ENCODE peak calls at places on chromosome 6, in six cellular contexts. E is GM23248, F is H9, K is ascending aorta, P is stomach, W is breast epithelium. I is an unnamed sample.

GRCh38 chr6:150293423-150294280 is 75.2 kb upstream of the IYD start:
- DNase-seq in P (no peak), F (no peak), E (peak), W (no peak), K (no peak), I (no peak)

GRCh38 chr6:7773914-7774313 is 48.0 kb downstream of the BMP6 start:
- DNase-seq in F (no peak), K (no peak), W (no peak), P (no peak), E (no peak), I (no peak)

GRCh38 chr6:93900142-93900541 is 480.8 kb upstream of the EPHA7 start:
- DNase-seq in E (no peak), W (no peak), F (no peak), P (no peak), K (no peak), I (no peak)

GRCh38 chr6:434051-434705 is 42.6 kb downstream of the IRF4 start:
- DNase-seq in P (no peak), W (no peak), K (no peak), E (no peak), F (no peak), I (no peak)

GRCh38 chr6:3318226-3318625 is 59.5 kb downstream of the PSMG4 start:
- DNase-seq in P (peak), E (no peak), K (no peak), F (no peak), W (no peak), I (no peak)

GRCh38 chr6:47919875-47920274 is 138.0 kb downstream of the OPN5 start:
- DNase-seq in W (no peak), P (no peak), K (no peak), E (no peak), F (no peak), I (no peak)

GRCh38 chr6:71349395-71349794 is 60.8 kb downstream of the OGFRL1 start:
- DNase-seq in P (no peak), W (no peak), K (no peak), E (peak), F (no peak), I (no peak)

GRCh38 chr6:126923807-126924206 is 194.7 kb upstream of the RSPO3 start:
- DNase-seq in K (no peak), P (no peak), F (no peak), E (peak), W (no peak), I (no peak)

GRCh38 chr6:114471450-114471849 is 128.6 kb upstream of the HS3ST5 start:
- DNase-seq in P (no peak), W (no peak), F (peak), K (no peak), E (no peak), I (no peak)

GRCh38 chr6:162343196-162343901 is 384.2 kb downstream of the PRKN start:
- DNase-seq in E (peak), F (no peak), K (no peak), W (no peak), P (no peak), I (no peak)

GRCh38 chr6:81792826-81793225 is 40.3 kb upstream of the TENT5A start:
- DNase-seq in F (no peak), P (no peak), E (no peak), K (no peak), W (no peak), I (no peak)

GRCh38 chr6:69044534-69044933 is 409.5 kb downstream of the ADGRB3 start:
- DNase-seq in E (no peak), P (no peak), W (no peak), F (no peak), K (no peak), I (no peak)

GRCh38 chr6:109428889-109429477 is 11.4 kb downstream of the PPIL6 start:
- DNase-seq in P (no peak), W (no peak), F (no peak), E (peak), K (no peak), I (no peak)

GRCh38 chr6:28673800-28674671 is 148.4 kb downstream of the GPX5 start:
- DNase-seq in P (no peak), K (no peak), F (peak), W (no peak), E (peak), I (peak)

GRCh38 chr6:19866900-19867627 is 29.9 kb downstream of the ID4 start:
- DNase-seq in E (peak), F (no peak), P (no peak), K (no peak), W (no peak), I (no peak)

GRCh38 chr6:148682990-148683389 is 63.8 kb upstream of the UST start:
- DNase-seq in E (no peak), K (no peak), F (no peak), P (no peak), W (no peak), I (peak)

GRCh38 chr6:35718911-35719381 is 17.9 kb upstream of the ARMC12 start:
- DNase-seq in E (no peak), P (no peak), W (peak), K (no peak), F (no peak), I (no peak)

GRCh38 chr6:2990179-2990931 is 9.3 kb upstream of the NQO2 start:
- DNase-seq in F (no peak), W (no peak), K (no peak), E (peak), P (no peak), I (no peak)

GRCh38 chr6:154382707-154383106 is 26.1 kb upstream of the IPCEF1 start:
- DNase-seq in F (no peak), W (no peak), P (peak), K (no peak), E (no peak), I (no peak)

GRCh38 chr6:154380733-154381132 is 24.1 kb upstream of the IPCEF1 start:
- DNase-seq in K (no peak), F (no peak), P (no peak), W (no peak), E (no peak), I (no peak)

GRCh38 chr6:154383273-154383672 is 26.7 kb upstream of the IPCEF1 start:
- DNase-seq in P (no peak), K (no peak), E (no peak), W (no peak), F (no peak), I (no peak)

GRCh38 chr6:154386848-154387717 is 30.5 kb upstream of the IPCEF1 start:
- DNase-seq in W (no peak), P (no peak), F (no peak), E (peak), K (no peak), I (no peak)

DNA sequence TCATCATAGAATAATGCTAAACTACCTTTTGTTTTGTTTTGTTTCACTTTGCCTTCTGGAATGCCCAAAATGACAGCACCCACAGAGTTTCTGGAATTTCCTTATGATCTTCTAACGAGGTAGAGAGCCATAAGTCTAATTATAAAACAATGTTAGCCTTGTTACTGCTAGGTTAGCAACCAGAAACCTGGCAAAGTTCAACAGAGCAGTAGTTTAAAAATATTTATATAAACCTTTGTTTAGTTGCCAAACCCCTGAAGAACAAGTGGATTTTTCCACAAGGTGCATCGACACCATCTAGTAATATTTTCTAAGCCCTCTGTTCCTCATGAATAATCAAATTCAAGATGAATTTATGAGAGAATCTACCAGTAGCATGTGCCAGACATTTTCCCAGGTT is 27.6 kb upstream of the IPCEF1 start:
- DNase-seq in K (no peak), W (no peak), E (no peak), P (no peak), F (no peak), I (no peak)
- H3K27ac ChIP-seq in K (no peak), W (peak), E (no peak), P (no peak), F (no peak), I (no peak)

GRCh38 chr6:38443750-38444149 is 196.0 kb downstream of the BTBD9 start:
- DNase-seq in W (no peak), E (no peak), F (no peak), P (no peak), K (no peak), I (no peak)
- H3K27ac ChIP-seq in W (no peak), E (no peak), F (no peak), P (no peak), K (no peak), I (peak)

GRCh38 chr6:39931607-39932006 is 2.7 kb downstream of the MOCS1 start:
- DNase-seq in P (no peak), W (no peak), E (no peak), F (no peak), K (no peak), I (no peak)
- H3K27ac ChIP-seq in P (no peak), W (no peak), E (no peak), F (no peak), K (peak), I (no peak)

GRCh38 chr6:138250053-138250452 is 31.8 kb upstream of the PBOV1 start:
- DNase-seq in K (no peak), E (no peak), F (no peak), W (no peak), P (no peak), I (no peak)
- H3K27ac ChIP-seq in K (peak), E (no peak), F (no peak), W (no peak), P (peak), I (no peak)

DNA sequence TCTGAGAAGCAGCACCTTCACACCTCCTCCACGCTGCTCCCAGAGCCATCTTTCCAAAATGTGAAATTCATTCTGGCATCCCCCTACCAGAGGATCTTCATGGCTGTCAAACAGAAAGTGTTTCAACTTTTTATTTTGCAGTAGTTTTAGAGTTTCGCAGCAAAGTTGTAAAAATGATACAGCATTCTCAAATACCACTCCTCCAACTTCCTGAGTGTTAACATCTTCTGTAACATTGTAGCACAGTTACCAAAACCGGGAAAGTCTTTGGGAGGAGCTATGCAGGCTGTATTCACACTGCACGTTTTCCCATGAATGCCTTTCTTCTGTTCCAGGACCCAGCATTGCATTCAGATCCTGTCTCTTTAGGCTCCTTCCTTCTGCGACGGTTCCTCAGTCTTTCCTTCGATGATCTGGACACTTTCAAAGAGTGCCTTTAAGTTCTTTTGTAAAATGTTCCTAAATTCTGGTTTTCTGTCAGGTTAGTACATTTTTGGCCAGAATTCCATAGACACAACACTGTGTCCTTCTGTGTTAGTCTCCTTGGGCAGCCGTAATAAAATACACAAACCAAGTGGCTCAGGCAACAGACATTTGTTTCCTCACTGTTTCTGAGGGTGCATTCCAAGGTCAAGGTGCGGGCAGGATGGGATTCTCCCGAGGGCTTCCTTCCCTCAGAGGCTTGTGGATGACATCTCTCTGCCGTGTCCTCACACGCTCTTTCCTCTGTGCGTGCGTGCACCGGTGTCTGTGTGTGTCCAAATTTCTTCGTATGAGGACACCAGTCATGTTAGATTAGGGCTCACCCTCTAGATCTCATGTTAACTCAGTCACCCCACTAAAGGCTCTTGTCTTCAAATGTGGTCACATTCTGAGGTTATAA is 30.3 kb downstream of the CDYL start:
- DNase-seq in P (no peak), F (no peak), E (no peak), K (no peak), W (no peak), I (no peak)
- H3K27ac ChIP-seq in P (no peak), F (no peak), E (no peak), K (no peak), W (no peak), I (no peak)

DNA sequence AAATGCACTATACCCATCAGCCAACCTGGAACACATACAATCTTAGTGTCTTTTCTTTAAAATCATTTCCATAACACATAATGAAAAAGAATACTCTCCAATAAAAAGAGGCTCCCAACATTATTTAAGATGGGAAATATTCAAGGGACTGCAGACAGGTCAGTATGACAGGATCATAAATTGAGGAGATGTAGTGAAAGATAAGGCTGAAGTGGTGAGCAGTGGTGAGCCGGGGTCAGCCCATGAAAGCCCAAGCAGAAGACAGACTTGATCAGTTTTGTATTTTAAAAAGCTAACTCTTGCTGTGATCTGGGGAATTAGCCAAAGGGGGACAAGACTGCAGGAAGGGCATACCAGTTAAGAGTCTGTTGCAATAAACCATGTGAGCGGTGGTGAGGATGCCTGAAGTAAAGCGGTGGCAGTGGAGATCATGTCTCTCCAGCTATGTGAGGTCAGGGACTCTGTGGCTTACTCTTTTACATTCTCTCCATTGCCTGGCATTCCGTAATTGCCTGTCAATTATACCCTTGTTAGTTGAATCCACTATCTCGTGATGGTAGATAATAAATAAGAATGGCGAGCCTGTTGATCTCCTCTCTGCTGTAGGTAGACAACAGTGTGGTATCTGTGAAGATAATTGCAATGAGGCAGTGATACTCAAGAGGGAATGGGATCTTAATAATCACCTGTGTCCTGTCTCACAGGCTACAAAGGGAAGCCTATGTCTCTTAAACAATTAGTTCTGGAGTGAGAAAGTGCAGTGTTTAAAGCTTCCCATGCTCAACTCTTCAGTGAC is 97.4 kb downstream of the FILIP1 start:
- DNase-seq in K (no peak), F (no peak), W (no peak), E (no peak), P (no peak), I (no peak)
- H3K27ac ChIP-seq in K (no peak), F (no peak), W (no peak), E (no peak), P (no peak), I (no peak)

GRCh38 chr6:163539101-163539762 is 124.7 kb downstream of the QKI start:
- DNase-seq in E (no peak), P (no peak), W (no peak), K (no peak), F (no peak), I (no peak)

GRCh38 chr6:163548624-163549023 is 134.1 kb downstream of the QKI start:
- DNase-seq in P (no peak), E (no peak), W (no peak), F (no peak), K (no peak), I (no peak)

GRCh38 chr6:163538331-163538730 is 123.8 kb downstream of the QKI start:
- DNase-seq in E (no peak), W (no peak), F (peak), P (no peak), K (no peak), I (no peak)

GRCh38 chr6:163547287-163547686 is 132.8 kb downstream of the QKI start:
- DNase-seq in F (no peak), E (no peak), W (no peak), K (no peak), P (no peak), I (no peak)

DNA sequence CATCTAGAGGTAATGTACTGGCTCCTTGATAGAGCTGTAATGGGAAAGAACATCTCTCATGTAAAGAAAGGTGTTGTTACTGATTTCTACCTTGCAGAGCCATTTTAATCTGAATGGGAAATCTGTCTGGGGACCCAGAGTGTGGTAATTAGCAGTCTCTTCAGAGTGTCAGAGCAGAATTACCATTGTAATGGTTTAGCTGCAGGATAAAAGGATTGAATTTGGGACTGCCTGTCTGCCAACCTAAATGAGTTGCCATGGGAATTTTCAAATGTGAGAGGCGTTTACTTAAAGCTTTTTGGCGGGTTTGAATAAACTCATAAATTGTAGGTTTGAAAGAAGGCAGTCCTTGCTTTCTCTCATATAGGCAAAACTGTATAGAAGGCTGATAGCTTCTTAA is 128.8 kb downstream of the QKI start:
- DNase-seq in P (no peak), W (no peak), K (no peak), F (no peak), E (no peak), I (no peak)
- H3K27ac ChIP-seq in P (no peak), W (no peak), K (no peak), F (no peak), E (no peak), I (no peak)

DNA sequence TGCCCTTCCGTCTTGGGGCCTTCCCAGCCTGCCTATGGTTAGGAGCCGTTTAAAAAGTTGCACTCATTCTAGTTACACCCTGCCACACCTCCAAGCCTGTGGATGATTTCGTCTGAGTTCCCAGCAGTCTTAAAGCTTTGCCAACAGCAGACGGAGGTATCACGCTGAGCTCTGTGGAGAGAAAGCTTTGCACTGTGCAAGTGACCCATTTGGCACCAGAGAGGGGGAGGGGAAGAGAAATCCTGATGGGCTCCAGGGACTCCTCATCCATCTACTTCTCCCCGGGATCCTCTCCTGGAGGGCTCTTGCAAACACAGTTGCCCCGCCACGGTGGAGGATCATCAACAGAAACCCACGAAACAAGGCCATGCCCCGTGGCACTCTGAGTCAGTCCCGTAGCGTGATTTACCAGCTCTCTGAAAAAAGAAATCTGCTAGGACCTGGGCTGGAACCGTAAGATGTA is 98.8 kb upstream of the CITED2 start:
- DNase-seq in F (peak), W (no peak), K (no peak), P (no peak), E (peak), I (no peak)
- H3K27ac ChIP-seq in F (no peak), W (peak), K (peak), P (no peak), E (peak), I (peak)

DNA sequence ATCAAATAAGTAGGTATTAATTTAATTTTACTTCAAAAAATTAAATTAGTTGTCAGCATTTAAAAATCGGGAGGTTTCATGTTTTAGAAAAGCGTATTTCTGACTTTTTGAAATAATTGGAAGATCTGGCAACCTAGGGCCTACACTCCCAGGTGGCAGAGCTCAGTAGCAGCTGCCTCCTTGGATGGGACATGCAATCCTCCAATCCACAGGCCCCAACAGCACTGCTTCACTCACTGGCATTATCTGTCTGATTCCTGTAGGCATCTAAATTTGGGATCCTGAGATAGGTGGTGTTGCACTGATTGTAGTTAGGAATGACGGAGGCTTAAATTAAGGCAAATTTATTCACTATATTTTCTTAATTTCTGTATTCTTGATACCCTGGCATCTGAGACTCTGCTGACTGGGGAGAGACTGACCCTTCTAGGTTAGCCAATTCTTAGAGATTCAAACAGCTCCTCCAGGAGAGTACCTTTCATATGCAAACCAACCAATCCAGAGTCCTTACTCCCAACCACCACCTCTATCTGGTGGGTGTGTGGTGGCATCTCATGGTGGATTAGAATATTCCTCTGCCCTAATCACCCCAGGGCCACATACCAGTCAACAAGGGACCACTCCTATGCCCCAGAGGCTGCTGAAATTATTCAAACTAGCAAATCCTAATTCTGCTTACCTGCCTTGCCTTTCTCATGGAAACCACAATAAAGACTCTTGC is 146.6 kb upstream of the GLP1R start:
- DNase-seq in E (no peak), P (no peak), F (peak), K (no peak), W (no peak), I (no peak)
- H3K27ac ChIP-seq in E (no peak), P (no peak), F (no peak), K (no peak), W (no peak), I (no peak)